ENCODE peak calls at places on chromosomes 2 and 18, in four cellular contexts. One of them, this sample, is unnamed.
A peak's percentile ranks its signal among the peaks of the same experiment; 100 is the strongest.

GRCh38 chr2:229884775-229885699 is 36.8 kb downstream of the TRIP12 start:
- DNase-seq in GM12878: no peak
- DNase-seq in pancreas: no peak
- DNase-seq in colonic mucosa: no peak
- DNase-seq in this sample: no peak

GRCh38 chr2:33411765-33412164 is 64.7 kb upstream of the RASGRP3 start:
- DNase-seq in GM12878: no peak
- DNase-seq in colonic mucosa: no peak
- DNase-seq in pancreas: no peak
- DNase-seq in this sample: peak; percentile 78

GRCh38 chr2:204686415-204686814 is 141.1 kb downstream of the PARD3B start:
- DNase-seq in pancreas: no peak
- DNase-seq in GM12878: no peak
- DNase-seq in colonic mucosa: no peak
- DNase-seq in this sample: no peak

GRCh38 chr2:25673170-25674002 is at the start of gene DTNB:
- DNase-seq in pancreas: peak; percentile 80
- DNase-seq in colonic mucosa: peak; percentile 83
- DNase-seq in GM12878: no peak
- DNase-seq in this sample: no peak

GRCh38 chr2:73233932-73234832 is at the start of gene CCT7:
- DNase-seq in colonic mucosa: peak; percentile 94
- DNase-seq in pancreas: peak; percentile 92
- DNase-seq in GM12878: peak; percentile 59
- DNase-seq in this sample: peak; percentile 67

GRCh38 chr2:64605991-64606494 is 47.7 kb downstream of the SERTAD2 start:
- DNase-seq in pancreas: no peak
- DNase-seq in GM12878: no peak
- DNase-seq in colonic mucosa: no peak
- DNase-seq in this sample: no peak

GRCh38 chr18:57433492-57434176 is 1.5 kb upstream of the ONECUT2 start:
- DNase-seq in pancreas: no peak
- DNase-seq in GM12878: no peak
- DNase-seq in colonic mucosa: no peak
- DNase-seq in this sample: no peak

GRCh38 chr2:174750923-174751441 is 13.3 kb downstream of the CHRNA1 start:
- DNase-seq in colonic mucosa: no peak
- DNase-seq in pancreas: no peak
- DNase-seq in GM12878: peak; percentile 56
- DNase-seq in this sample: no peak

GRCh38 chr2:240764605-240765004 is 55.4 kb downstream of the KIF1A start:
- DNase-seq in GM12878: no peak
- DNase-seq in colonic mucosa: no peak
- DNase-seq in pancreas: no peak
- DNase-seq in this sample: no peak

GRCh38 chr2:107336536-107336935 is 450.6 kb upstream of the ST6GAL2 start:
- DNase-seq in colonic mucosa: no peak
- DNase-seq in pancreas: no peak
- DNase-seq in GM12878: no peak
- DNase-seq in this sample: no peak

GRCh38 chr18:48706630-48707206 is 167.9 kb downstream of the CTIF start:
- DNase-seq in pancreas: no peak
- DNase-seq in colonic mucosa: no peak
- DNase-seq in GM12878: no peak
- DNase-seq in this sample: no peak

DNA sequence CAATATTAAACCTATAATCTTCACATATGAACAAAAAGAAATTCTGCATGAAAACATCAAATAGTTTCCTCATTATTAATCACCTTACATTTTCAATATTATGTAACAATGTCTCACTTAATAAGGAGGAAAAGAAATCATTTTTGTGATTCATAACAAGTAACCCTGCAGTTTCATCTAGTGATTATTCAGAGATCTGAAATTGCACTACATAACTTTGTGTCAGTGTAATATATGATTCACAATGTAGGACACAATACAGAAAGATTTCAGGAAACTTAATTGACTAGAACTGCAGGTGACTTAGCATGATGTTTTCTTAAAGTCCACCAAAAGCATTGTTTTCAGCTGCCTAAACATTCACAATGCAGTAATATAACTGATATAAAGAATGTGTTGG is 366.4 kb downstream of the FSIP2 start:
- DNase-seq in colonic mucosa: no peak
- DNase-seq in GM12878: no peak
- DNase-seq in pancreas: no peak
- DNase-seq in this sample: no peak
- H3K27ac ChIP-seq in colonic mucosa: no peak overlapping the region
- H3K27ac ChIP-seq in GM12878: no peak overlapping the region
- H3K27ac ChIP-seq in pancreas: no peak overlapping the region
- H3K27ac ChIP-seq in this sample: no peak overlapping the region

DNA sequence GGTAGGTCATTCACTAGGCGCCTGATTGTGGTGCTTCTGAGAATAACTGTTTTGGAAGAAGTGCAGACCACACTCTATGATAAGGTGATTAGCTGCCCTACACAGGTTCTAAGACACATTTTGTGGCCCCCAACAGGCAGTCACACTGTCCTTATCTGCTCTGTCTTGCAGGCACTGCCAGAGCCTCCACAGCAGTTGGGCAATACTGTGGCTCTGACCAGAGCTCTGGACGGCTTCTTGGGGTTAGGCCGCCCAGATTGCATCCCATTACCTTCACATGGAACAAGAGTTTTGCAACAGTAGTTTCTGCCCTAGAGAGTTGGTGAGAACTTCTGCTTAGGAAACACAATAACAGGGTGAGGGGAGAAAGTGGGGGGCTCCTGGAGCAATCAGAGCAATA is 22.7 kb downstream of the RUFY4 start:
- DNase-seq in colonic mucosa: no peak
- DNase-seq in pancreas: no peak
- DNase-seq in GM12878: no peak
- DNase-seq in this sample: no peak
- H3K27ac ChIP-seq in colonic mucosa: no peak overlapping the region
- H3K27ac ChIP-seq in pancreas: no peak overlapping the region
- H3K27ac ChIP-seq in GM12878: no peak overlapping the region
- H3K27ac ChIP-seq in this sample: no peak overlapping the region

GRCh38 chr2:160242863-160243552 is 42.9 kb upstream of the ITGB6 start:
- DNase-seq in colonic mucosa: no peak
- DNase-seq in pancreas: no peak
- DNase-seq in GM12878: no peak
- DNase-seq in this sample: no peak

GRCh38 chr2:160241251-160242137 is 41.4 kb upstream of the ITGB6 start:
- DNase-seq in colonic mucosa: peak; percentile 77
- DNase-seq in GM12878: no peak
- DNase-seq in pancreas: peak; percentile 70
- DNase-seq in this sample: no peak

GRCh38 chr2:160232905-160233475 is 32.9 kb upstream of the ITGB6 start:
- DNase-seq in colonic mucosa: no peak
- DNase-seq in pancreas: no peak
- DNase-seq in GM12878: no peak
- DNase-seq in this sample: no peak

DNA sequence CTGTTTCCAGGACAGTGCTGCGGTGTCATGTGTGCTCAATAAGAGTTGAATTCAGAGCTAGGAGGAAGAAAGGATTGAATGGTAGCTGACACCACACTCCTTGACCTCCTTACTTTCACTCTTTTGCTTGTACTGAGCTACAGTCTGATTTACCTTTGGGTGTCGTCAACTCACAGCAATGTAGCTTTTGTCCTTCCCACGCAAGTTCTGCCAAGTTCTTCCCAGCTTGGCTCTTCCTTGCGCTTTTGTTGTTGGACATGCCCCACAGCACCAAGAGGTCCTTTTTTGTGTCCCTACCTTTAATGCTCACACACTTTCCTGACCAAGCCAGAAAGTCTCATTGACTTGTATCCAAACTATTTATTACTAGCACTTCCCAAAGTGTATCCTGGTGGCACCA is 38.3 kb upstream of the ITGB6 start:
- DNase-seq in pancreas: no peak
- DNase-seq in colonic mucosa: no peak
- DNase-seq in GM12878: no peak
- DNase-seq in this sample: no peak
- H3K27ac ChIP-seq in pancreas: no peak overlapping the region
- H3K27ac ChIP-seq in colonic mucosa: no peak overlapping the region
- H3K27ac ChIP-seq in GM12878: no peak overlapping the region
- H3K27ac ChIP-seq in this sample: no peak overlapping the region

DNA sequence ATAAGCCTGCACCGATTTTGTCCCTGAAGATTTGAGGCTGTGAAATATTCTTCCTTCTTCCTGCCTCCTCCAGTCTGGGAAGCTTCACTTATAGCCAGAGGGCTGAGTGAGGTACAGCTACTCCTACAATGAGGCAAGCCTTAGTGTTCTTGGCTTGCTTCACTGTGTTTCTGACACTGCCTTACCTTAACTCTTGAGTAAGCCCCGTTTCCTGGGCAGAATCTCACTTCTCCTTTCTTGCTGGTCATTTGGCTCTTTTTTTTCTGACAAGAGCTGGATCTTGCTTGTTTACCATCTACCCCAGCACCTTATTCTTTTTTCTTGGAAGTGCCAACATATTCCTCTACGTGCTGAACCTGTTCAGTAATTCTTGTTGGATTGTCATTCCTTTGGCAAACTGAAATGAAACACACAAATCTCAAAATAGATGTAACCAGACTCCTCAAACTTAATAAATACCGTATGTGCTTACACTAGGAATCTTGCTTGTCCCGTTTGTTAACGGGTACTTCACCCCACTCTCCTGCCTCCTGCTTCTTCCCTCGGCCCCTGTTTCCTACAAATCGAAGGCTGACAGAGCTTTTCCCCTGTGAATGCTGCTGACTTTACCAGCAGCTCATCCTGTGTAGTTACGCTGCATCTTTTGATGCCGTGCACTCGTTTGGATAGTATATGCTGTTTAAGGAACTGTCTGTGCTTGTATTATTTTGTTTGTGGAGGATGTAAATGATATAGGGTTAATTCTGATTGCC is 132.1 kb downstream of the FMNL2 start:
- DNase-seq in GM12878: peak; percentile 74
- DNase-seq in colonic mucosa: no peak
- DNase-seq in pancreas: no peak
- DNase-seq in this sample: no peak
- H3K27ac ChIP-seq in GM12878: peak overlapping the region; percentile 62
- H3K27ac ChIP-seq in colonic mucosa: no peak overlapping the region
- H3K27ac ChIP-seq in pancreas: no peak overlapping the region
- H3K27ac ChIP-seq in this sample: peak overlapping the region; percentile 23

DNA sequence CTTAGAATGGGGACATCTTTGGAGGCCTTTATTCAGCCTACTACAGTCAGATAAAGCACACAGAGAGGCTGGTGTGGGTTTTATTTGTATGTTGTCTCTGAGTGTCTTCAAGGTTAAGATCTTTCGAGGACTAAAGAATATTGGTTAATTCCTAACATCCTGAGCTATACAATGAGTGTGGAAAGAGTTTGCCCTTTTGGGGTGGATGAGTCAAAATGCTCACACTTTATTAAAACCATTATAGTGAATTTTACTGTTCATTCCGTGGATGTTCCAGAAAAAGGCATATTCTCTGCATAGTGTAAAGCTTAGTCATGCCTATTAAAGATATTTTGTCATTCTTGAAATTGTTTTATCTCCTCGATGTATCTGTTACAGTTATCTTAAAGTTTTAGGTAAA is 29.1 kb upstream of the SLC38A11 start:
- DNase-seq in colonic mucosa: no peak
- DNase-seq in pancreas: no peak
- DNase-seq in GM12878: no peak
- DNase-seq in this sample: no peak
- H3K27ac ChIP-seq in colonic mucosa: no peak overlapping the region
- H3K27ac ChIP-seq in pancreas: no peak overlapping the region
- H3K27ac ChIP-seq in GM12878: no peak overlapping the region
- H3K27ac ChIP-seq in this sample: no peak overlapping the region

DNA sequence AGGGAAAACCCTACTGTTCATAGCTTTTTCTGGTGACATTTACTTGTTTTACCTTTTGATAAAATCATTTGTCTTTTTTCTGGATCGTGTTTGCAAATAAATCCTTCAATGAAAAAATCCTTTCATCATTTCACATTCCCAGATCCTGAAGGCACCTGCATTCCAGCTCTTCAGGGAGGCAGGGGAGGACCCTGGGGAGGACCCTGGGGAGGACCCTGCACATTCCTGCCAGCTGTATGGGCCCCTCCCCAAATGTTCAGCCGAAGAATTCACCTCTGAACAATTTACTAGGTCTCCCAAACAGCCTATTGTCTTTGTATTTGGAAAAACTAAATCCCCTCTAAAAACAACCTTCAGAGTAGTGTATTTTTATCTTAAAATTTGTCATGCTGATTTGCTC is 558.4 kb upstream of the ID2 start:
- DNase-seq in colonic mucosa: no peak
- DNase-seq in GM12878: no peak
- DNase-seq in pancreas: no peak
- DNase-seq in this sample: no peak
- H3K27ac ChIP-seq in colonic mucosa: no peak overlapping the region
- H3K27ac ChIP-seq in GM12878: no peak overlapping the region
- H3K27ac ChIP-seq in pancreas: no peak overlapping the region
- H3K27ac ChIP-seq in this sample: no peak overlapping the region

GRCh38 chr2:71456617-71457016 is 3.3 kb downstream of the DYSF start:
- DNase-seq in pancreas: no peak
- DNase-seq in colonic mucosa: no peak
- DNase-seq in GM12878: no peak
- DNase-seq in this sample: no peak
- H3K27ac ChIP-seq in pancreas: no peak overlapping the region
- H3K27ac ChIP-seq in colonic mucosa: no peak overlapping the region
- H3K27ac ChIP-seq in GM12878: no peak overlapping the region
- H3K27ac ChIP-seq in this sample: no peak overlapping the region